ENCODE peak calls at places on chromosomes 1 and 21, in four cellular contexts. J, P, A and Y are unnamed samples.

GRCh38 chr1:15837931-15838330 is 9.6 kb upstream of the SPEN start:
- DNase-seq in J (no peak), P (no peak), A (no peak), Y (no peak)

GRCh38 chr1:77858725-77859124 is 29.7 kb upstream of the NEXN start:
- DNase-seq in J (no peak), P (no peak), A (no peak), Y (no peak)

GRCh38 chr1:232291258-232291657 is 338.7 kb downstream of the SIPA1L2 start:
- DNase-seq in J (no peak), P (no peak), A (no peak), Y (no peak)

GRCh38 chr1:16094453-16095158 is 21.2 kb upstream of the FAM131C start:
- DNase-seq in J (no peak), P (no peak), A (no peak), Y (no peak)

GRCh38 chr1:51520700-51521248 is 1.7 kb upstream of the EPS15 start:
- DNase-seq in J (peak; percentile 15), P (no peak), A (no peak), Y (peak; percentile 47)

GRCh38 chr1:203084588-203085527 is 954 bp downstream of the MYOG start:
- DNase-seq in J (peak; percentile 44), P (peak; percentile 6), A (no peak), Y (no peak)

GRCh38 chr1:54084794-54085193 is 31.4 kb downstream of the TCEANC2 start:
- DNase-seq in J (no peak), P (no peak), A (no peak), Y (no peak)

GRCh38 chr1:54413295-54413694 is 7.1 kb upstream of the SSBP3 start:
- DNase-seq in J (no peak), P (peak; percentile 39), A (no peak), Y (peak; percentile 72)

GRCh38 chr1:227886503-227886961 is 61.2 kb downstream of the WNT9A start:
- DNase-seq in J (no peak), P (no peak), A (no peak), Y (no peak)

GRCh38 chr1:198726455-198726854 is 87.6 kb downstream of the PTPRC start:
- DNase-seq in J (no peak), P (no peak), A (no peak), Y (peak; percentile 76)

GRCh38 chr1:56125316-56125715 is 454.0 kb downstream of the PLPP3 start:
- DNase-seq in J (no peak), P (no peak), A (no peak), Y (no peak)

GRCh38 chr1:172909606-172910326 is 141.0 kb downstream of the TNFSF18 start:
- DNase-seq in J (no peak), P (no peak), A (no peak), Y (peak; percentile 97)

GRCh38 chr1:236535656-236536293 is 12.0 kb downstream of the LGALS8 start:
- DNase-seq in J (no peak), P (no peak), A (no peak), Y (no peak)

GRCh38 chr1:45542591-45542990 is 8.0 kb upstream of the AKR1A1 start:
- DNase-seq in J (no peak), P (peak; percentile 90), A (no peak), Y (no peak)

GRCh38 chr1:166730299-166730888 is 108.9 kb upstream of the POGK start:
- DNase-seq in J (peak; percentile 45), P (no peak), A (peak; percentile 24), Y (no peak)

GRCh38 chr1:153932593-153933131 is 9.9 kb upstream of the GATAD2B start:
- DNase-seq in J (no peak), P (no peak), A (no peak), Y (no peak)

GRCh38 chr1:179090522-179090921 is 8.7 kb downstream of the TOR3A start:
- DNase-seq in J (peak; percentile 21), P (no peak), A (no peak), Y (no peak)

DNA sequence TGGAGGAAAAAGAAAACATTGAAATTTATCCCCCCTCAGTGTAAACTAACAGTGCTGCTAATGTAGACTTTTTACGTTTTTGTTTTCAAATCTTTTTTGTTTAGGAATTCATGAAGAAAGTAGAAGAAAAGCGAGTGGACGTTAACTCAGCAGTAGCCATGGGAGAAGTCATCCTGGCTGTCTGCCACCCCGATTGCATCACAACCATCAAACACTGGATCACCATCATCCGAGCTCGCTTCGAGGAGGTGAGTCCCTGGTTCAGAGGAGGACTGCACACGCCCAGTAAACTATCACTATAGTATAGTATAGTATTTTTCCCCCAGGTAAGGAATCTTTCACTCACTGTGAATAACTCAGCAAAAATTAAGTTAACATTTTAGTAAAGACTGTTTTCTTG is 37.8 kb upstream of the BMP8A start:
- DNase-seq in J (no peak), P (no peak), A (no peak), Y (no peak)
- TF ChIP-seq MAX in J (no peak), P (no peak), A (no peak), Y (no peak)

GRCh38 chr1:24904731-24905354 is 25.2 kb downstream of the RUNX3 start:
- DNase-seq in J (no peak), P (no peak), A (no peak), Y (no peak)
- TF ChIP-seq MAX in J (no peak), P (no peak), A (no peak), Y (no peak)

GRCh38 chr1:6435547-6435946 is 11.0 kb downstream of the ESPN start:
- DNase-seq in J (no peak), P (no peak), A (no peak), Y (no peak)

GRCh38 chr1:6435129-6435528 is 10.6 kb downstream of the ESPN start:
- DNase-seq in J (no peak), P (no peak), A (no peak), Y (no peak)

GRCh38 chr1:6440198-6441126 is 15.9 kb downstream of the ESPN start:
- DNase-seq in J (peak; percentile 42), P (peak; percentile 48), A (no peak), Y (no peak)

GRCh38 chr1:6441586-6441985 is 17.0 kb downstream of the ESPN start:
- DNase-seq in J (no peak), P (no peak), A (no peak), Y (no peak)

DNA sequence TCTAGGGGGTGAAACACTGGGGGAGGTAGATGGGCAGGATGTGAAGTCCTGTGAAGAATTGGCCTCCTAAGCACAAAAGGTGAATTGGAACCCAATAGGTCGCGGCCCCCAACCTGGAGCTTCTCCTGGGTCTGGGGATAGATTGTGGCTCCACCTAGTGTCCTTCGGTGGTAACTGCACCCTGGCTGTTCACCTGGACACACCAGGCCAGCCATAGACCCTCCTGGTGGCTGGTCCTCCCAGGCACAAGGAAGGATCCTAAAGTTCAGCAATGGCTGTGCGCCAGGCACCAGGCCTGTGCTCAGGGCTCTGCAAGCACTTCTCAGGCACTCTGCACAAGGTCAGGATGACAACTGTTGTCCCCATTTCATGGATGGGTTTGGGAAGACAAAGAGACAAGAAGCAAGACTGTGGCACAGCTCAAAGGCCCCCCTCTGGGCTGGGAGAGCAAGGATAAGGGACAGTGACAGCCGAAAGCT is 13.5 kb downstream of the ESPN start:
- DNase-seq in J (peak; percentile 66), P (peak; percentile 66), A (no peak), Y (peak; percentile 57)
- TF ChIP-seq MAX in J (no peak), P (no peak), A (no peak), Y (no peak)

GRCh38 chr1:243730499-243731150 is 119.4 kb downstream of the AKT3 start:
- DNase-seq in J (peak; percentile 89), P (no peak), A (no peak), Y (no peak)
- TF ChIP-seq MAX in J (peak; percentile 68), P (no peak), A (no peak), Y (no peak)

GRCh38 chr1:11838349-11839272 is 9.0 kb downstream of the NPPA start:
- DNase-seq in J (peak; percentile 68), P (peak; percentile 47), A (no peak), Y (peak; percentile 51)
- TF ChIP-seq MAX in J (no peak), P (no peak), A (no peak), Y (no peak)

DNA sequence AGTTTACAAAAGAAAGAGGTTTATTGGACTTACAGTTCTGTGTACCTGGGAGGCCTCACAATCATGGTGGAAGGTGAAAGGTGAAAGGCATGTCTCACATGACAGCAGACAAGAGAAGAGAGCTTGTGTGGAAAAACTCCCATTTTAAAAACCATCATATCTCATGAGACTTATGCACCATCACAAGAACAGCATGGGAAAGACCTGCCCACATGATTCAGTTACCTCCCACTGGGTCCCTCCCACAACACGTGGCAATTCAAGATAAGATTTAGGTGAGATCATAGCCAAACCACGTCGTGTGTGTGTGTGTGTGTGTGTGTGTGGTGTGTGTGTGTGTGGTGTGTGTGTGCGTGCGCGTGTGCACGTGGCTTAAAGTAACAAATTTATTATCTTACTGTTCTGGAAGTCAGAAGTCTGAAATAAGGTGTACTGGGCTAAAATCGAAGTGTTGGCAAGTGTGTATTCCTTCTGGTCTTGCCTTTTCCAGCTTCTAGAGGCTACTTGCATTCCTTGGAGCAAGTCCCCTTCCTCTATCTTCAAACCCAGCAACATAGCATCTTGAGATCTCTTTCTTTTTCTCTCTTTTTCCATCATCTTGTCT is 48.1 kb upstream of the MPC2 start:
- DNase-seq in J (peak; percentile 4), P (no peak), A (no peak), Y (no peak)
- TF ChIP-seq MAX in J (no peak), P (no peak), A (no peak), Y (no peak)

GRCh38 chr1:230272557-230272956 is 153.6 kb downstream of the PGBD5 start:
- DNase-seq in J (no peak), P (no peak), A (no peak), Y (no peak)
- TF ChIP-seq MAX in J (no peak), P (no peak), A (no peak), Y (no peak)

GRCh38 chr21:36082140-36082742 is 12.4 kb downstream of the CBR1 start:
- DNase-seq in J (no peak), P (no peak), A (no peak), Y (no peak)
- TF ChIP-seq MAX in J (no peak), P (no peak), A (no peak), Y (no peak)

GRCh38 chr1:35454616-35455015 is 102.6 kb downstream of the KIAA0319L start:
- DNase-seq in J (peak; percentile 75), P (peak; percentile 23), A (no peak), Y (peak; percentile 42)
- TF ChIP-seq MAX in J (no peak), P (no peak), A (no peak), Y (no peak)

GRCh38 chr1:10860218-10860617 is 63.8 kb upstream of the CASZ1 start:
- DNase-seq in J (no peak), P (no peak), A (no peak), Y (no peak)
- TF ChIP-seq MAX in J (no peak), P (no peak), A (no peak), Y (no peak)